ENCODE peak calls at places on chromosomes 5 and 9, in ten cellular contexts. M is tibial artery; P is astrocyte of the spinal cord; D is LHCN-M2; Y is activated CD4-positive, alpha-beta T cell treated with anti-CD3 and anti-CD28 coated beads for 24 hours; T is stimulated activated CD8-positive, alpha-beta memory T cell treated with anti-CD3 and anti-CD28 coated beads, Interleukin-4, amount 100 ng/mL, for 4 hours; I is brain microvascular endothelial cell; C is stimulated activated effector memory CD8-positive, alpha-beta T cell treated with anti-CD3 and anti-CD28 coated beads, Interleukin-12 subunit alpha, Interleukin-12 subunit beta, amount 100 ng/mL, for 72 hours; H is activated T-cell treated with anti-CD3 and anti-CD28 coated beads, Interleukin-2, amount 50 U/mL, for 4 hours; K is Daoy. E is an unnamed sample.
A peak's percentile ranks its signal among the peaks of the same experiment; 100 is the strongest.

GRCh38 chr5:134132372-134133212 is 18.1 kb downstream of the TCF7 start:
- DNase-seq in M (peak; percentile 11), P (no peak), D (no peak), Y (peak; percentile 54), T (peak; percentile 73), I (no peak), C (no peak), H (peak; percentile 69), K (no peak), E (peak; percentile 28)

GRCh38 chr9:89606049-89606481 is 1.3 kb downstream of the GADD45G start:
- DNase-seq in M (peak; percentile 84), P (peak; percentile 77), D (peak; percentile 51), Y (no peak), T (no peak), I (peak; percentile 57), C (no peak), H (peak; percentile 20), K (peak; percentile 89), E (peak; percentile 96)

GRCh38 chr5:10452768-10453331 is 11.2 kb downstream of the ROPN1L start:
- DNase-seq in M (no peak), P (peak; percentile 87), D (peak; percentile 76), Y (no peak), T (no peak), I (peak; percentile 74), C (no peak), H (no peak), K (peak; percentile 77), E (no peak)

GRCh38 chr5:172533399-172534228 is 79.3 kb upstream of the SH3PXD2B start:
- DNase-seq in M (no peak), P (no peak), D (no peak), Y (no peak), T (no peak), I (no peak), C (peak; percentile 43), H (no peak), K (no peak), E (no peak)

GRCh38 chr9:89274838-89275237 is 36.2 kb upstream of the CKS2 start:
- DNase-seq in M (no peak), P (peak; percentile 71), D (peak; percentile 67), Y (no peak), T (no peak), I (peak; percentile 94), C (no peak), H (no peak), K (peak; percentile 68), E (no peak)

GRCh38 chr5:69415584-69415958 is 655 bp downstream of the MARVELD2 start:
- DNase-seq in M (no peak), P (no peak), D (no peak), Y (no peak), T (no peak), I (no peak), C (no peak), H (no peak), K (no peak), E (no peak)

GRCh38 chr5:603081-603998 is 8.8 kb upstream of the CEP72 start:
- DNase-seq in M (no peak), P (no peak), D (no peak), Y (no peak), T (no peak), I (no peak), C (no peak), H (no peak), K (no peak), E (no peak)

GRCh38 chr9:91726406-91727100 is 223.5 kb downstream of the ROR2 start:
- DNase-seq in M (no peak), P (no peak), D (no peak), Y (no peak), T (no peak), I (no peak), C (no peak), H (no peak), K (no peak), E (no peak)

GRCh38 chr5:113199122-113199905 is 222.7 kb downstream of the DCP2 start:
- DNase-seq in M (no peak), P (peak; percentile 49), D (peak; percentile 64), Y (no peak), T (no peak), I (peak; percentile 27), C (no peak), H (no peak), K (peak; percentile 55), E (no peak)

GRCh38 chr5:151661968-151662732 is 24.6 kb downstream of the SPARC start:
- DNase-seq in M (no peak), P (no peak), D (no peak), Y (no peak), T (no peak), I (no peak), C (no peak), H (no peak), K (no peak), E (no peak)

GRCh38 chr5:68225188-68225910 is 9.8 kb downstream of the PIK3R1 start:
- DNase-seq in M (peak; percentile 82), P (peak; percentile 81), D (peak; percentile 75), Y (no peak), T (no peak), I (peak; percentile 84), C (no peak), H (no peak), K (peak; percentile 57), E (no peak)

GRCh38 chr9:127426756-127427155 is 2.6 kb downstream of the ZNF79 start:
- DNase-seq in M (no peak), P (no peak), D (no peak), Y (peak; percentile 40), T (no peak), I (no peak), C (peak; percentile 70), H (no peak), K (no peak), E (no peak)

GRCh38 chr5:161167001-161167765 is 315.2 kb upstream of the ATP10B start:
- DNase-seq in M (no peak), P (no peak), D (peak; percentile 39), Y (no peak), T (no peak), I (no peak), C (no peak), H (no peak), K (no peak), E (no peak)

GRCh38 chr9:134390537-134390936 is 64.3 kb downstream of the RXRA start:
- DNase-seq in M (no peak), P (no peak), D (no peak), Y (peak; percentile 60), T (no peak), I (no peak), C (peak; percentile 88), H (peak; percentile 63), K (no peak), E (no peak)

GRCh38 chr5:111853748-111854147 is 96.8 kb upstream of the NREP start:
- DNase-seq in M (no peak), P (peak; percentile 28), D (peak; percentile 46), Y (no peak), T (no peak), I (no peak), C (no peak), H (no peak), K (no peak), E (no peak)

GRCh38 chr5:26231316-26231715 is 807.1 kb downstream of the CDH9 start:
- DNase-seq in M (no peak), P (no peak), D (no peak), Y (no peak), T (no peak), I (no peak), C (no peak), H (no peak), K (no peak), E (no peak)

GRCh38 chr5:53337827-53338226 is 142.6 kb upstream of the FST start:
- DNase-seq in M (no peak), P (no peak), D (no peak), Y (no peak), T (no peak), I (no peak), C (no peak), H (no peak), K (no peak), E (no peak)

GRCh38 chr5:167565555-167565954 is 725.9 kb upstream of the WWC1 start:
- DNase-seq in M (no peak), P (peak; percentile 39), D (peak; percentile 17), Y (no peak), T (no peak), I (peak; percentile 11), C (no peak), H (no peak), K (peak; percentile 20), E (no peak)